ENCODE peak calls at places on chromosomes 12 and 14, in four cellular contexts. O, I, S and P are unnamed samples. For H3K4me1, the result is how much of the 10 kb centered on the place peaks cover.

GRCh38 chr14:74508292-74508731 is 14.7 kb downstream of the ISCA2 start:
- DNase-seq in S (no peak), O (no peak), I (no peak), P (no peak)

GRCh38 chr14:30340495-30340894 is 218.5 kb upstream of the G2E3 start:
- DNase-seq in O (no peak), S (no peak), I (no peak), P (no peak)

GRCh38 chr12:18468521-18469075 is 207.3 kb downstream of the PIK3C2G start:
- DNase-seq in I (no peak), O (no peak), S (no peak), P (no peak)

GRCh38 chr12:66612053-66612775 is 66.7 kb downstream of the GRIP1 start:
- DNase-seq in I (no peak), S (no peak), O (no peak), P (no peak)

GRCh38 chr12:113822986-113823385 is 143.1 kb downstream of the RBM19 start:
- DNase-seq in S (no peak), O (no peak), I (no peak), P (peak)

GRCh38 chr12:13008741-13009380 is 8.8 kb upstream of the HEBP1 start:
- DNase-seq in I (no peak), O (no peak), S (no peak), P (no peak)

GRCh38 chr12:77325505-77325904 is 260.1 kb upstream of the E2F7 start:
- DNase-seq in S (no peak), I (peak), O (no peak), P (no peak)

GRCh38 chr12:124032265-124032886 is 59.4 kb downstream of the ZNF664 start:
- DNase-seq in I (peak), S (no peak), O (no peak), P (peak)

GRCh38 chr14:46840971-46841729 is 189.6 kb upstream of the RPL10L start:
- DNase-seq in O (no peak), I (no peak), S (no peak), P (no peak)

GRCh38 chr12:65139389-65139788 is 18.3 kb upstream of the WIF1 start:
- DNase-seq in S (no peak), I (no peak), O (no peak), P (no peak)

GRCh38 chr14:69059658-69060648 is 80.9 kb upstream of the ACTN1 start:
- DNase-seq in S (peak), I (peak), O (no peak), P (no peak)

GRCh38 chr12:11807453-11807852 is 158.0 kb downstream of the ETV6 start:
- DNase-seq in I (no peak), O (no peak), S (no peak), P (no peak)

GRCh38 chr12:11804130-11804529 is 154.7 kb downstream of the ETV6 start:
- DNase-seq in O (no peak), I (no peak), S (no peak), P (no peak)

GRCh38 chr12:11805043-11805442 is 155.6 kb downstream of the ETV6 start:
- DNase-seq in I (no peak), O (no peak), S (no peak), P (no peak)

GRCh38 chr12:11801643-11802042 is 152.2 kb downstream of the ETV6 start:
- DNase-seq in S (no peak), I (no peak), O (no peak), P (no peak)

GRCh38 chr12:11805680-11806079 is 156.2 kb downstream of the ETV6 start:
- DNase-seq in O (no peak), S (no peak), I (no peak), P (no peak)
- H3K27ac ChIP-seq in O (no peak), S (no peak), I (no peak), P (no peak)

GRCh38 chr12:48980953-48981756 is 3.0 kb downstream of the WNT1 start:
- DNase-seq in O (no peak), I (no peak), S (no peak), P (no peak)

GRCh38 chr12:48978741-48979601 is 849 bp downstream of the WNT1 start:
- DNase-seq in I (no peak), O (no peak), S (no peak), P (no peak)

GRCh38 chr12:48980389-48980952 is 2.3 kb downstream of the WNT1 start:
- DNase-seq in O (no peak), I (no peak), S (no peak), P (no peak)

GRCh38 chr12:48978291-48978740 is at the start of gene WNT1:
- DNase-seq in S (no peak), O (no peak), I (no peak), P (no peak)

GRCh38 chr12:48979602-48980388 is 1.7 kb downstream of the WNT1 start:
- DNase-seq in S (no peak), O (no peak), I (no peak), P (no peak)
- H3K4me3 ChIP-seq in S (peak), O (peak), I (no peak), P (no peak)

DNA sequence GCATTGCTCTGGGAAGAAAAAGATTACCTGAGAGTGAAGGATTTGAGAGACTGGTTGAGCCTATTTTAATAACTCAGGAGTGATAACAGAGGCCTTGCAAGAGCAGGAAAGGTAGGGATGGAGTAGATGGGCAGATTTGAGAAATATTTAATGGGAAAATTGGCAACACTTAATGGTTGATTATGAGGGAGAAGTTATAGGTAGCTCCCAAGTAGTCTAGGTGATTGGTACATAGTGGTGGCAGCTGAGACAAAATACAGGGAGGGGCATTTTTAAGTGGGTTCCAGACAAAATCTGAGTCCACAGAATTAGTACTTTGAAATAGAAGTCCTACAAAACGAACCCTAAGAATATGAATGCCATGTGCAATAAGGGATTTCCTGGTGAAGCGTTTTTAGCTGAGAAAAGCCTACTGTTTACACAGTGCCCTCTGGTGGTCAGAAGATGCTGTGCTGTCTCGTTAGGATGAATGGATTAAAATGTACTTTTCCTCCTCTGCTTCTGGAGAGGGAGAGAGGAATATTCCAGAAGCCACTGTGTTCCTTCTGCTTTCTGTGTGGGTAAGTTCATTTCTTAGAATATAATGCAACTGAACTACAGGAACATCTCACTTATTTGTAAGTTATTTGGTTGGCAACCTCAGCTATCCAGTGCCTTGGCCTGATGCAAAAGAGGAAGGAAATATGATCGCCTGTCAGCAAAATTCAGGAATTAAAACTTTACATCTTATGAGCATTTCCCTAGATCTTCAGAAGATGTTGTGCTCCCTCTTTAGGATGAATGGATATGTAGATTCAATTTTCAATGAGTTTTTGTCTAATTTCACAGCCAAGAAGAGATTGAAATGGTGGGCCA is 6.5 kb downstream of the ZBTB1 start:
- DNase-seq in S (peak), O (no peak), I (peak), P (peak)
- H3K4me1 ChIP-seq in S (under half), O (half or more), I (under half), P (under half)

DNA sequence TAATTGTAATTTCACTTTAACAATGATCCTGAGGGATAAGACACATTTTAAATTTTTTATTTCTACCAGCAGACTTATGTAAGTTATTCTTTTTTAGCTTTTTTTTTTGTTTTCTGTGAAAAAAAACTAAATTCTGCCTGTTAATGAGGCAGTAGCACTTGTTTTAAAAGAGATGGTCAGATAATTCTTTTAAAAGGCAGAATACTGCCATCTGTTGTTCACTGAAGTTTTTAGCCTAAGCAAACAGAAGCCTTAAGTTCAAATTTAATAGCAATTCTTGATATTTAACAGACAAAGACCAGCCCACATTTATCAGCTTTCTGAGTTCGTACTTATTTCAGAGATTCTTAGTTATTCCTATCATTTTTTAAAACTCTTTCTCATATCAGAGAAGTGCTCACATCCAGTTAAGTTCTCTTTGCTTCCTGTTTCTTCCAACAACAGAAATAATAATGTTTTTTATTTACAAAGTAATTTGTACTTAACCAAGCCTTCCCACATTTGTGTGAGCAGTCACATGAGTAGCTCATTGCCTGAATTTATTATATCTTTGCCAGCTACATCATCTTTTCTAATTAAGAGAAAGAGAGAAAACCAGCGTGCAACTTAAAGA is 93.4 kb upstream of the SLCO1C1 start:
- DNase-seq in I (no peak), O (no peak), S (no peak), P (peak)
- H3K27ac ChIP-seq in I (peak), O (peak), S (peak), P (no peak)

GRCh38 chr14:50813544-50813863 is 17.5 kb downstream of the NIN start:
- DNase-seq in O (peak), I (no peak), S (no peak), P (no peak)
- H3K4me3 ChIP-seq in O (no peak), I (no peak), S (no peak), P (no peak)

DNA sequence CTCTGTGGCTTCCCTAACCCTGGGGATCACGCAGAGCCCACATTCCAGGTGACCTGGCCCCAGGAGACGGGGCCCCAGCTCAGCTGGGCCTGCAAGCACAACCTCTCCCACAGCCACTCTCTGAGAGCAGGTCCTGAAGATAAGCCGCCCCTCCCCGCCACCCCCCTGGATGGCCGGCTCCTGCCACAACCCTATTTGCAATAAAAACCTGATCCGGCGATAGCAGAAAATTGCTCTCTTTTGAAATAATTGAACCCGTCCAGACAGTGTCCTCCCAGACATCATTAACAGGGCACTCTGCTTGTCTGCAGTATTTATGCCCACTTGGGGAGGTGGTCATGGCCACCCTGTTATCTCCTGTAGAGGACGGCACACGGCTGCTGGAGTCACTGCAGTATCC is 5.0 kb downstream of the C14orf180 start:
- DNase-seq in O (no peak), I (no peak), S (no peak), P (no peak)
- H3K4me1 ChIP-seq in O (under half), I (under half), S (under half), P (under half)

GRCh38 chr12:75976113-75976512 is 55.5 kb downstream of the PHLDA1 start:
- DNase-seq in S (no peak), I (no peak), O (no peak), P (no peak)
- H3K27ac ChIP-seq in S (no peak), I (no peak), O (no peak), P (no peak)

GRCh38 chr14:89351958-89352404 is 65.1 kb downstream of the FOXN3 start:
- DNase-seq in O (peak), I (peak), S (no peak), P (no peak)
- H3K4me3 ChIP-seq in O (no peak), I (no peak), S (no peak), P (no peak)

DNA sequence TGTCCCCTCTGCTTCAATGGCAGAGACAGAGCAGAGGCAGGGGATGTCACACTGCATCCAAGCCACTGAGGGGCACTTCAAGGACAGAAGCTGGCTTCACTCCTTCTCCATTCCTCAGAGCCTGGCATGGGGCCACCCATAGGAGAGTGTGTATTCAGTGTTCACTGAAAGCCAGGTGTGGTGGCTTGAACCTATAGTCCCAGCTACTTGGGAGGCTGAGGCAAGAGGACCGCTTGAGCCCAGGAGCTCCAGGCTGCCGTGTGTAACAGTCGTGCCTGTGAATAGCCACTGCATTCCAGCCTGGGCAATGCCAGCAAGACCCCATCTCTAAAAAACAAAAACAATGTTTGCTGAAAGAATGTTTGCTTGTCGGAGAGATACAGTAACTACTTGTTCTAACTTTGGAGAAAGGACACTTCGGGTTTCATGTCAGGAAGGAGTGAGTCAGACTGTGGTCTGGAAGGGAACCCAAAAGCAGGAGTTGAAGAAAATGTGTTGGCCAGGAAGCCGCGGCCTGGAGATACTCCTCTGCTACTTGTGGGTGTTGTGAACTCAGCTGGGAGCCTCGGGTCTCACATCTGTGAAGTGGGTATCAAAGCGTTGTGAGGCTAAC is 43.4 kb downstream of the ELK3 start:
- DNase-seq in I (peak), O (peak), S (peak), P (no peak)
- H3K4me1 ChIP-seq in I (half or more), O (half or more), S (under half), P (under half)

DNA sequence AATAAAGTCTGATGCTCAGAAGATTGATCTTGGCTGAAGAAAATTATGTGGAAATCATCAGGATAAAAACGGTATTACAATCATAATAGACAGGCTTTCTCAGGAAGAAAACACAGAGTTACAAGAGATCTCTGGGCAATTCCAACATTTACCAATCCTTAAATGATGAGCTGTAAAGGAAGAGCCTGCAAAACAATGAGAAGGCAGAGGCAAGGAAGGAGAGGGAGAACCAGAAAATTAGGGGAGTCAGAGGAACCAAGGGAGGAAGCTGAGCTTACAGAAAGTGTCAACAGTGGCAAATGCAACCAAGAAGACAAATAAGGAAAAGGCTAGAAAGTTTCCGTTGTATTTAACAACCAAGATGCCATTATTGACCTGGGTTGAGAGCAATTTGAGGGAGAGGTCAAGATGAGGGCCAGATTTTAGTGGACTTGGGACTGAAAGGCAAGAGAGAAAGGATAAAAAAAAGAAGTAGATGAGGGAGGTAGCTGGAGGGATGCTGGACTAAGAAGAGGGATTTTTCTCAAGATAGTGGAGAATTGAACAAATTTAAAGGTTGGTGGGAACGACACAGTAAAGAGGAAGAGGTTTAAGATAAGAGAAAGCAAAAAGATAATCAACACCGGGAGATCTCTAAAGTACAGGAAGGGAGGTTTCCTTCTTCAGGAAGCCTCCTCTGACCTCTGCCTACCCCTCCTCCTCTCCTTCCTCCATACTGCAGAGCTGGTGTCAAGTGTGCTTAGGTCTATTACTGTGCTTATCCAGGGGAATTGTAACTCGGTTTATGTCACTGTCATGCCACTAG is 116.9 kb downstream of the DUSP6 start:
- DNase-seq in O (no peak), S (no peak), I (no peak), P (no peak)
- H3K27ac ChIP-seq in O (no peak), S (no peak), I (no peak), P (no peak)